ENCODE peak calls at places on chromosomes 5 and 9, in nine cellular contexts. B is K562, I is IMR-90, C is spleen, G is uterus, M is suprapubic skin, Y is A549, P is heart left ventricle, V is H54. H is an unnamed sample.
A peak's percentile ranks its signal among the peaks of the same experiment; 100 is the strongest.

GRCh38 chr9:96413312-96414221 is 4.6 kb downstream of the ZNF367 start:
- DNase-seq in B (no peak), I (no peak), C (no peak), G (no peak), M (no peak), Y (no peak), P (no peak), V (no peak), H (peak; percentile 28)

GRCh38 chr9:97855899-97856298 is 2.9 kb downstream of the FOXE1 start:
- DNase-seq in B (no peak), I (no peak), C (no peak), G (no peak), M (no peak), Y (no peak), P (no peak), V (no peak), H (no peak)

GRCh38 chr5:10595305-10595677 is 31.4 kb downstream of the ANKRD33B start:
- DNase-seq in B (no peak), I (peak; percentile 44), C (no peak), G (no peak), M (no peak), Y (no peak), P (no peak), V (no peak), H (no peak)

GRCh38 chr5:147911427-147911826 is 5.1 kb upstream of the C5orf46 start:
- DNase-seq in B (no peak), I (no peak), C (no peak), G (no peak), M (no peak), Y (no peak), P (peak; percentile 71), V (no peak), H (no peak)

GRCh38 chr9:133171161-133171955 is 7.6 kb upstream of the GBGT1 start:
- DNase-seq in B (no peak), I (no peak), C (peak; percentile 77), G (no peak), M (peak; percentile 65), Y (no peak), P (no peak), V (no peak), H (no peak)

GRCh38 chr9:82829818-82830217 is 233.1 kb downstream of the RASEF start:
- DNase-seq in B (no peak), I (no peak), C (no peak), G (no peak), M (no peak), Y (no peak), P (no peak), V (no peak), H (no peak)

GRCh38 chr5:131720714-131721113 is 76.1 kb downstream of the FNIP1 start:
- DNase-seq in B (no peak), I (no peak), C (no peak), G (no peak), M (no peak), Y (no peak), P (no peak), V (no peak), H (no peak)

GRCh38 chr9:34343605-34344004 is 14.2 kb downstream of the NUDT2 start:
- DNase-seq in B (no peak), I (no peak), C (no peak), G (no peak), M (no peak), Y (no peak), P (no peak), V (no peak), H (no peak)

GRCh38 chr5:129747847-129748407 is at the start of gene MINAR2:
- DNase-seq in B (no peak), I (no peak), C (no peak), G (no peak), M (no peak), Y (no peak), P (no peak), V (no peak), H (no peak)

GRCh38 chr5:10467281-10468198 is 25.9 kb downstream of the ROPN1L start:
- DNase-seq in B (no peak), I (peak; percentile 79), C (peak; percentile 59), G (no peak), M (no peak), Y (no peak), P (no peak), V (peak; percentile 47), H (no peak)

GRCh38 chr9:86454701-86455402 is 100.6 kb upstream of the TUT7 start:
- DNase-seq in B (no peak), I (peak; percentile 1), C (no peak), G (no peak), M (no peak), Y (no peak), P (no peak), V (no peak), H (no peak)

GRCh38 chr5:173547579-173547978 is 68.9 kb downstream of the BOD1 start:
- DNase-seq in B (no peak), I (peak; percentile 44), C (no peak), G (no peak), M (no peak), Y (no peak), P (no peak), V (no peak), H (no peak)

GRCh38 chr9:108316066-108316465 is 539.7 kb downstream of the ACTL7B start:
- DNase-seq in B (no peak), I (no peak), C (no peak), G (no peak), M (no peak), Y (no peak), P (no peak), V (no peak), H (no peak)

GRCh38 chr5:113337515-113338140 is 97.2 kb downstream of the TSSK1B start:
- DNase-seq in B (no peak), I (peak; percentile 67), C (no peak), G (no peak), M (no peak), Y (no peak), P (no peak), V (no peak), H (no peak)
- TF ChIP-seq POLR2A in B (no peak), I (no peak), C (no peak), G (no peak), M (no peak), Y (no peak), P (no peak), V (no peak), H (no peak)

DNA sequence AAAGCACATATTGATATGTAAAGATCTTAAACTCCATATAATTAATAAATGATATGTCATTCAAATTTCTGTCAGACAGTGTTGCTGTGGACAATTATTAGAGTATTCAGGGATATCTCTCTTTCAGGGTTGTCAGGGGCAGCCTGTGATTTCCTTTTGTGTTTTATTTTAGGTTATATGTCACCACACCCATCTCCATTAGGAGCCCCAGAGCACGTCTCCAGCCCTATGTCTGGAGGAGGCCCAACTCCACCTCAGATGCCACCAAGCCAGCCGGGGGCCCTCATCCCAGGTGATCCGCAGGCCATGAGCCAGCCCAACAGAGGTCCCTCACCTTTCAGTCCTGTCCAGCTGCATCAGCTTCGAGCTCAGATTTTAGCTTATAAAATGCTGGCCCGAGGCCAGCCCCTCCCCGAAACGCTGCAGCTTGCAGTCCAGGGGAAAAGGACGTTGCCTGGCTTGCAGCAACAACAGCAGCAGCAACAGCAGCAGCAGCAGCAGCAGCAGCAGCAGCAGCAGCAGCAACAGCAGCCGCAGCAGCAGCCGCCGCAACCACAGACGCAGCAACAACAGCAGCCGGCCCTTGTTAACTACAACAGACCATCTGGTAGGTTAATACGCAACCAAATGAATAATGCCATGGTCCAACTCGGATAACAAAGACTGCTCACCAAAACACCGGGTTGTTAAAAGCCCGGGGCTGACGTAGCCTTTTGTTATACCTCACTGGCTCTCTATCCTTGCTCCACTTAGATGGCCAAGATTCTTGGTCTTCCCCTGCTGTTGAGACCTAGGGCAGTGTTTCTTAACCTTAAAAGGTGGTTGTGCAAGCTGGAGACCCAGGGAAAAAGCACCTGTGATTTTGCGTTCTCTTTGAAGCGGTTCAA is 24.4 kb downstream of the SMARCA2 start:
- DNase-seq in B (no peak), I (no peak), C (no peak), G (no peak), M (no peak), Y (no peak), P (peak; percentile 34), V (no peak), H (no peak)
- TF ChIP-seq POLR2A in B (no peak), I (no peak), C (no peak), G (no peak), M (no peak), Y (no peak), P (no peak), V (no peak), H (no peak)

DNA sequence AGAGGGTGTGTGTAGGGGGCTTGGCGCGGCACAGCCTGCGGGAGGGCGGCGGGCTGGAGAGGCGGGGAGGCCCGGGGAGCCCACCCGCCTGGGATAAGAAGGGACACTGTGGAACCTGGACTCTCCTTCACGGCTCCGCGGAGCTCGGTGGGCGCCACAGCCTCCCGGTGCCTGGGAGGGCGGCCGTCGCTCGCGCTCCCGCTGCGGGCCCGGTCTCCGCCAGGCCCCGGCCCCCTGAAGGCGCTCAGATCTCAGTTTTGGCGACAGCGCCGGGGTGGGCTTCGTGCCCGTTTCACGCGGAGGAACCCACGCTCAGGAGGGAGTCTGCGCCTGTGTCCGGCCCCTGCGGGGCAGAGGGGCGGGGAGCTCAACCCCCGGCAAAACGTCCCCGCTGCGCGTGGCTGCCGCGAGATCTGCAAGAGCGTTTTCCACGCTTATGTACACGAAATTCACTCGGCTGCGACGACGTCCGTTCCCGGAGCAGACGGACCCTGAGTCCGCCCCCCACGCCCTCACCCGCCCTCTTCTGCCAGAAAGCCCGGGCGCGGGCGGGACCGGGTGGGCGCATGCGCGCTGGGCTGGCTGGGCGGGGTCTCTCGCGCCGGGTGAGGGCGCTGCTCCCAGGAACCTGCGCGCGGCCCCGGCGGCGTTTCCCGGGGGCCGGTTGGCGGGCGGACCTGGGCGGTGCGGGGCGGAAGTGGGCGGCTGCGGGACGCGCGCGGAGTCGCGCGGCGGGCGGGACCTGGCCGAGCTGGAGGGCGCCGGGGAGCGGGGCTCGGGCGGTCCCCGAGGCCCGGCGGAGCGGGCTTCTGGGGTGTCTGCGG is at the start of gene NELFB:
- DNase-seq in B (peak; percentile 98), I (peak; percentile 77), C (peak; percentile 99), G (peak; percentile 90), M (peak; percentile 95), Y (peak; percentile 98), P (peak; percentile 95), V (peak; percentile 100), H (peak; percentile 94)
- TF ChIP-seq POLR2A in B (peak; percentile 85), I (peak; percentile 22), C (no peak), G (peak; percentile 39), M (no peak), Y (peak; percentile 90), P (peak; percentile 90), V (peak; percentile 96), H (peak; percentile 72)

DNA sequence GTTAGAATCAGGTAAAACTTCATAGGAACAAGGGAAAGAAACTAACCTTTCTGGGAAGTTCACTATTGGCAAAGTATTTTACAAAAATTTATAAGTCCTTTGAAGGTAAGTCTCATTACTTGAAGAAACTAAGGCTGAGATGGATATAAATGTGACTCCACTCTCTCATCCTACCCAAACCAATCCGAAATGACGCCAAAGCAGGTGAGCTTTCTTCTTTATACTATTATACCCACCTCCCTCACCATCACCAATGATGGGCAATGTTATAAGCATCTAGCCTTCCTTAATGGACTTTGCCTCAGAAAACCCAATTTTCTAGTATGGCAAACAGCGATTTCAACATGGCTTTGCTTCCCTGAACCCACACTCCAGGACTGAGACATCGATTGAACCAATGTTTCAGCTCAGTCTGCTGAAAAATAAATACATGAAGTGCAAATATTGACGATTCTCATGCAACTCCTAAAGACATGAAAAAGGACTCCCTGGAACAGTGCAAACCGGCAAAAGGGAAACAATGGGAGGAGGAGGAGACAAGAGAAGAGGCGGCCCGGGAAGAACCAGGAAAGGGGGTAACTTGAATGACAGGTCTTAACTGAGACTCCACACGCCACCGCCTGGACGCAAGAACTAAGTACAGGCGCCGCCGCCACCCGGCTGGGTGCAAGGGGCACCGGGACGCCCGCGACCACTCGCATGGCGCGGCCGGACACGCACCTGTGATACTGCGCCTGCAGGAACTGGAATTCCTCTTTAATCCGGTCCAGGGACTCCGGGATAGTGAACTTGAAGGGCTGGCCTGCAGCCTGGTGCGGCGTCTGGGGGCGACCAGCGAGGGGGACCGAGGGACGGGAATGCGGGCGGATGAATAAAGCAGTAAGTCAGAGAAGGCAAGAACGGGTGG is 2.5 kb downstream of the TLE1 start:
- DNase-seq in B (no peak), I (peak; percentile 87), C (peak; percentile 94), G (peak; percentile 83), M (peak; percentile 92), Y (peak; percentile 87), P (peak; percentile 88), V (peak; percentile 90), H (peak; percentile 72)
- TF ChIP-seq POLR2A in B (no peak), I (peak; percentile 38), C (no peak), G (no peak), M (no peak), Y (no peak), P (no peak), V (no peak), H (no peak)

H was measured in erythroblast.